ENCODE peak calls at places on chromosomes 1 and 21, in four cellular contexts. O, L, S and A are unnamed samples. For H3K36me3 and H3K4me1, the result is how much of the 10 kb centered on the place peaks cover.

GRCh38 chr1:182624582-182624981 is 20.4 kb upstream of the RGS16 start:
- DNase-seq in O (no peak), L (no peak), S (no peak), A (no peak)

GRCh38 chr1:181033128-181033798 is 520 bp upstream of the MR1 start:
- DNase-seq in O (no peak), L (peak), S (no peak), A (no peak)

GRCh38 chr1:157080714-157081113 is 18.9 kb downstream of the ETV3L start:
- DNase-seq in O (no peak), L (no peak), S (no peak), A (no peak)

GRCh38 chr1:167000546-167000945 is 11.5 kb downstream of the MAEL start:
- DNase-seq in O (no peak), L (no peak), S (no peak), A (no peak)

GRCh38 chr1:177466286-177466685 is 295.5 kb downstream of the BRINP2 start:
- DNase-seq in O (no peak), L (no peak), S (no peak), A (no peak)

GRCh38 chr1:110291241-110292030 is 47.7 kb upstream of the RBM15 start:
- DNase-seq in O (no peak), L (no peak), S (no peak), A (no peak)

GRCh38 chr1:194485432-194485831 is 1299.0 kb upstream of the B3GALT2 start:
- DNase-seq in O (no peak), L (no peak), S (no peak), A (no peak)

GRCh38 chr1:107782192-107782845 is 182.7 kb downstream of the VAV3 start:
- DNase-seq in O (peak), L (no peak), S (peak), A (peak)

GRCh38 chr1:51518730-51519047 is 377 bp downstream of the EPS15 start:
- DNase-seq in O (peak), L (peak), S (no peak), A (no peak)

GRCh38 chr1:22712502-22713271 is 2.0 kb downstream of the EPHB2 start:
- DNase-seq in O (no peak), L (no peak), S (peak), A (no peak)

GRCh38 chr21:35697321-35697808 is 363.0 kb downstream of the SETD4 start:
- DNase-seq in O (no peak), L (peak), S (no peak), A (no peak)

GRCh38 chr21:33028271-33028670 is 2.5 kb downstream of the OLIG2 start:
- DNase-seq in O (no peak), L (no peak), S (no peak), A (no peak)

GRCh38 chr1:219105893-219106292 is 67.8 kb upstream of the LYPLAL1 start:
- DNase-seq in O (no peak), L (no peak), S (no peak), A (no peak)

GRCh38 chr21:32807717-32808380 is 36.3 kb upstream of the PAXBP1 start:
- DNase-seq in O (no peak), L (no peak), S (peak), A (no peak)

GRCh38 chr1:19689131-19689757 is 24.6 kb downstream of the HTR6 start:
- DNase-seq in O (no peak), L (no peak), S (peak), A (no peak)

GRCh38 chr1:55632058-55632457 is 416.9 kb upstream of the USP24 start:
- DNase-seq in O (no peak), L (no peak), S (no peak), A (no peak)

GRCh38 chr1:53601031-53601745 is 137.8 kb downstream of the GLIS1 start:
- DNase-seq in O (no peak), L (peak), S (no peak), A (no peak)

GRCh38 chr1:157363660-157364140 is 188.6 kb downstream of the FCRL5 start:
- DNase-seq in O (peak), L (no peak), S (peak), A (no peak)

GRCh38 chr1:160681067-160681890 is 30.3 kb downstream of the CD48 start:
- DNase-seq in O (peak), L (peak), S (peak), A (peak)

GRCh38 chr1:169086603-169087455 is 19.7 kb upstream of the ATP1B1 start:
- DNase-seq in O (peak), L (no peak), S (no peak), A (no peak)

GRCh38 chr1:8381618-8382017 is 63.7 kb downstream of the SLC45A1 start:
- DNase-seq in O (no peak), L (no peak), S (no peak), A (no peak)

GRCh38 chr1:3610165-3610822 is 1.0 kb downstream of the MEGF6 start:
- DNase-seq in O (no peak), L (no peak), S (peak), A (no peak)

GRCh38 chr1:245156736-245157505 is 2.1 kb downstream of the KIF26B start:
- DNase-seq in O (peak), L (no peak), S (peak), A (no peak)

GRCh38 chr1:150813028-150813707 is 5.1 kb upstream of the CTSK start:
- DNase-seq in O (peak), L (peak), S (peak), A (no peak)

GRCh38 chr1:77797991-77798390 is 18.5 kb downstream of the MIGA1 start:
- DNase-seq in O (no peak), L (no peak), S (no peak), A (no peak)

GRCh38 chr1:100074604-100075395 is 57.9 kb downstream of the SASS6 start:
- DNase-seq in O (no peak), L (no peak), S (no peak), A (no peak)

GRCh38 chr1:100075773-100076172 is 57.0 kb downstream of the SASS6 start:
- DNase-seq in O (no peak), L (no peak), S (no peak), A (no peak)

GRCh38 chr1:100077525-100077924 is 55.2 kb downstream of the SASS6 start:
- DNase-seq in O (no peak), L (no peak), S (no peak), A (no peak)

GRCh38 chr1:100076319-100076718 is 56.4 kb downstream of the SASS6 start:
- DNase-seq in O (no peak), L (no peak), S (no peak), A (no peak)

DNA sequence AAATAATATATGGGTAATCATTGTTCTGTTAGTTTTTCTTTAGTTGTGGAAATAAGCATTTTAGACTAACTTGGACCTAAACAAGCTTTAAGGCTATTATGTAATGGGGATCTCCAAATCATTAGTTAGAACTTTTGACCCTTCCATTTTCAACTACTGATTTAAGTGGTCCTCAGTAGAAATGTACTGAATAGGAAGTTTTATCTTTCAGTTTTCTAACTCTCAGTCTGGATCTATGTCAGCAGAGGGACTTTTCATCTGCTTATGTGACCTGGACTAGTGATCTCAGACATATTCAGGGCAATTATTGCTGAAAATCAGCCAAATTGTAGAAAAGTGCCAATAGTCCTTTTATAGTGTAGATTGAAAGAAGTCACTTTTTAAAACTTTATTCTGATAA is 56.0 kb downstream of the SASS6 start:
- DNase-seq in O (no peak), L (no peak), S (no peak), A (no peak)
- H3K36me3 ChIP-seq in O (under half), L (under half), S (under half), A (under half)

GRCh38 chr1:186741640-186742039 is 61.4 kb upstream of the PTGS2 start:
- DNase-seq in O (no peak), L (no peak), S (no peak), A (no peak)
- H3K4me3 ChIP-seq in O (no peak), L (no peak), S (no peak), A (no peak)

DNA sequence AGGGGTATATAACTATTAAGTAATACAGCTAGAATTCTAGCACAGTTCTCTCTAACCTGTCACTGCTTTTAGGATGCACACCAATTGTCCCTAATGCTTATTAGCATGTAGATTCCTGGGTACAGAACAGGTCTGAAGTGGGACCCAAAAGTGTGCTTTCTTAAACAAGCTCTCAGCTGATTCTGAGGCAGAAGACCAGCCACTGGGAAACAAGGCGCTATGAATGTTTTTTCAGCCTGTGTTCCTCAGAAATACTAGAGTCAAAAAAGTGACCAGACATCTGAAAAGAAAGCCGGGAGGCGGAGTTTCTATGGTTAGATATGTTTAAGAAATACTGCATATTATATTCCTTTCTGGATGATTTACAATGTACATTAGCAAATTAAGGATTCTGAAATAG is 1.8 kb downstream of the PEF1 start:
- DNase-seq in O (no peak), L (no peak), S (no peak), A (no peak)
- H3K4me1 ChIP-seq in O (under half), L (under half), S (under half), A (under half)

GRCh38 chr1:1540817-1541628 is 599 bp upstream of the TMEM240 start:
- DNase-seq in O (no peak), L (no peak), S (no peak), A (no peak)

GRCh38 chr1:1538989-1539309 is 1.5 kb downstream of the TMEM240 start:
- DNase-seq in O (no peak), L (no peak), S (no peak), A (no peak)

GRCh38 chr1:1539310-1540014 is 962 bp downstream of the TMEM240 start:
- DNase-seq in O (no peak), L (no peak), S (peak), A (no peak)

GRCh38 chr1:1538334-1538733 is 2.1 kb downstream of the TMEM240 start:
- DNase-seq in O (no peak), L (no peak), S (no peak), A (no peak)

GRCh38 chr1:1540015-1540816 is at the start of gene TMEM240:
- DNase-seq in O (peak), L (peak), S (peak), A (peak)
- H3K36me3 ChIP-seq in O (under half), L (under half), S (under half), A (under half)

GRCh38 chr1:203555484-203556046 is 61.6 kb downstream of the OPTC start:
- DNase-seq in O (no peak), L (no peak), S (no peak), A (no peak)

GRCh38 chr1:203555046-203555445 is 61.1 kb downstream of the OPTC start:
- DNase-seq in O (no peak), L (no peak), S (no peak), A (no peak)

GRCh38 chr1:203557958-203558760 is 64.2 kb downstream of the OPTC start:
- DNase-seq in O (no peak), L (peak), S (no peak), A (no peak)

GRCh38 chr1:203557390-203557789 is 63.4 kb downstream of the OPTC start:
- DNase-seq in O (no peak), L (peak), S (no peak), A (no peak)

GRCh38 chr1:203556047-203556851 is 62.3 kb downstream of the OPTC start:
- DNase-seq in O (peak), L (no peak), S (peak), A (no peak)
- H3K4me3 ChIP-seq in O (peak), L (no peak), S (no peak), A (no peak)

DNA sequence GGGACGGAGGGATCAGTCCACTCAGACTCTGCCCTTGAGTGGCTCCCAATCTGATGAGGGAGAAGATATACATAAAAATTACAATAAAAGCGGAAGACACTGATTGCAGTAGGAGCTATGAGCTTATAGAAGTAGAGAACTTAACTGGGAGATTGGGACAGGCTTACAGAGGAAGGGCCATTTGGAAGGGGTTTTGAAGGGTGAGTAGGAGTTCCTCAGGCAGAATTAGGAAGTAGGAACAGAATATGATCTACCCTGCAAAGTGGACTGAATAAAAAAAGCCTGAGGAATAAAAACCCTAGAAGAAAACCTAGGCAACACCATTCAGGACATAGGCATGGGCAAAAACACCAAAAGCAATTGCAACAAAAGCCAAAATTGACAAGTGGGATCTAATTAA is 9.2 kb upstream of the WASF2 start:
- DNase-seq in O (no peak), L (no peak), S (no peak), A (no peak)
- H3K4me1 ChIP-seq in O (under half), L (under half), S (under half), A (under half)

GRCh38 chr21:42695324-42696025 is 42.1 kb downstream of the PDE9A start:
- DNase-seq in O (no peak), L (no peak), S (no peak), A (no peak)

GRCh38 chr21:42696516-42697040 is 43.2 kb downstream of the PDE9A start:
- DNase-seq in O (no peak), L (no peak), S (no peak), A (no peak)

GRCh38 chr21:42692688-42693087 is 39.3 kb downstream of the PDE9A start:
- DNase-seq in O (no peak), L (no peak), S (no peak), A (no peak)

GRCh38 chr21:42696026-42696380 is 42.6 kb downstream of the PDE9A start:
- DNase-seq in O (no peak), L (no peak), S (no peak), A (no peak)

DNA sequence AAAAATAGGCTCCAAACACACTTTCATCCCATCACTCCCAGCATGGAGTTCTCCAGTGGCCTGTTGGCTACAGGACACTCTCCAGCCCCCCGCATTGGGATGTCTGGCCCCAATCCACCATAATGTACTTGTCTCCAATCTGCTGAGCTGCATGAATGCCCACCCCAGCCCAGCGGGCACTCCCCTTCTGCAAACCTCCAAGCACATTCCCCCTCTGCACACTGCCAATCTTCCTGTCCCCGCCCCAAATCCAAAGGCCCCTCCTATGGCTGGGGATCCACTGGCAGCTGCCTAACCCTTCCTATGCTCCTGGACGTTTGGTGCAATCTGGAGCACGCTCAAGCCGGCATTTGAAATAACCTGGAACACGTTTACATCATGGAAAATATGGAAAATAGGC is 41.3 kb downstream of the PDE9A start:
- DNase-seq in O (no peak), L (no peak), S (no peak), A (no peak)
- H3K36me3 ChIP-seq in O (under half), L (under half), S (under half), A (under half)

GRCh38 chr1:114152211-114153050 is 1.2 kb downstream of the SYT6 start:
- DNase-seq in O (peak), L (peak), S (peak), A (no peak)
- H3K4me3 ChIP-seq in O (peak), L (no peak), S (peak), A (peak)